ENCODE peak calls at places on chromosomes 2 and 18, in ten cellular contexts. E is naive thymus-derived CD4-positive, alpha-beta T cell; J is dermis blood vessel endothelial cell; R is GM04503; W is ELR; O is GM20000; L is psoas muscle; P is heart right ventricle; T is neural progenitor cell; X is hippocampal formation. B is an unnamed sample.

GRCh38 chr2:111618577-111618930 is 265.4 kb downstream of the ANAPC1 start:
- DNase-seq in L (peak), O (no peak), X (no peak), T (no peak), J (no peak), W (no peak), P (peak), E (no peak), R (peak), B (peak)

GRCh38 chr2:215059724-215060123 is 78.7 kb downstream of the ABCA12 start:
- DNase-seq in O (no peak), X (no peak), L (no peak), P (no peak), T (no peak), W (peak), E (no peak), J (no peak), R (no peak), B (no peak)

GRCh38 chr2:200171761-200172482 is 134.6 kb upstream of the SPATS2L start:
- DNase-seq in T (no peak), X (no peak), W (peak), R (no peak), P (no peak), E (no peak), J (no peak), O (no peak), L (no peak), B (no peak)

GRCh38 chr2:42052702-42053481 is 5.1 kb downstream of the PKDCC start:
- DNase-seq in L (no peak), J (no peak), X (no peak), P (peak), R (no peak), E (no peak), O (no peak), T (no peak), W (no peak), B (no peak)

GRCh38 chr2:72837171-72837570 is 11.3 kb upstream of the EXOC6B start:
- DNase-seq in T (no peak), L (no peak), E (no peak), R (no peak), J (no peak), X (no peak), P (no peak), W (peak), O (no peak), B (no peak)

GRCh38 chr2:102155703-102156515 is 13.4 kb downstream of the IL1R1 start:
- DNase-seq in W (no peak), T (no peak), R (peak), E (no peak), X (no peak), O (no peak), J (no peak), P (no peak), L (no peak), B (no peak)

GRCh38 chr18:76412010-76412817 is 82.8 kb downstream of the ZNF516 start:
- DNase-seq in T (no peak), E (no peak), L (no peak), X (no peak), P (no peak), W (peak), R (no peak), O (no peak), J (peak), B (no peak)

GRCh38 chr2:135096665-135097446 is 44.8 kb downstream of the RAB3GAP1 start:
- DNase-seq in W (peak), J (no peak), E (no peak), X (no peak), P (no peak), L (no peak), R (no peak), O (no peak), T (no peak), B (no peak)

GRCh38 chr2:149192425-149192824 is 138.0 kb upstream of the LYPD6 start:
- DNase-seq in T (no peak), W (no peak), X (no peak), E (no peak), O (no peak), L (no peak), R (peak), J (no peak), P (no peak), B (no peak)

GRCh38 chr2:41544709-41545108 is 503.1 kb upstream of the PKDCC start:
- DNase-seq in W (no peak), L (no peak), J (no peak), R (no peak), E (no peak), P (no peak), O (no peak), X (no peak), T (no peak), B (no peak)

GRCh38 chr2:40348665-40349064 is 103.2 kb downstream of the SLC8A1 start:
- DNase-seq in T (no peak), P (no peak), R (peak), E (no peak), O (no peak), J (no peak), W (peak), X (no peak), L (no peak), B (no peak)

GRCh38 chr2:134228493-134228903 is 25.4 kb upstream of the MGAT5 start:
- DNase-seq in O (no peak), X (no peak), J (peak), L (no peak), E (no peak), R (no peak), T (no peak), P (no peak), W (peak), B (no peak)

GRCh38 chr2:215967590-215968373 is 45.6 kb downstream of the MREG start:
- DNase-seq in X (no peak), W (peak), J (no peak), O (no peak), L (no peak), T (no peak), E (no peak), R (no peak), P (no peak), B (no peak)

GRCh38 chr2:240759454-240759853 is 60.6 kb downstream of the KIF1A start:
- DNase-seq in E (no peak), O (peak), J (no peak), L (no peak), W (peak), P (no peak), R (no peak), T (no peak), X (no peak), B (no peak)

GRCh38 chr18:45670281-45670962 is 53.6 kb upstream of the SLC14A1 start:
- DNase-seq in T (no peak), J (peak), E (peak), O (peak), R (peak), W (peak), L (peak), X (no peak), P (no peak), B (peak)

GRCh38 chr2:192190474-192190873 is 4.3 kb downstream of the TMEFF2 start:
- DNase-seq in R (no peak), J (peak), P (no peak), E (no peak), W (peak), X (peak), O (peak), L (no peak), T (no peak), B (peak)

GRCh38 chr2:72718906-72719305 is 106.9 kb downstream of the EXOC6B start:
- DNase-seq in X (no peak), R (no peak), W (no peak), L (no peak), E (no peak), O (no peak), J (no peak), T (no peak), P (no peak), B (peak)

GRCh38 chr2:105478670-105479069 is 79.8 kb upstream of the FHL2 start:
- DNase-seq in E (no peak), W (no peak), P (no peak), O (no peak), L (no peak), X (no peak), J (no peak), T (no peak), R (no peak), B (no peak)

GRCh38 chr2:202249864-202250263 is 11.5 kb upstream of the SUMO1 start:
- DNase-seq in O (no peak), T (peak), P (no peak), W (peak), J (no peak), R (no peak), E (no peak), X (no peak), L (no peak), B (no peak)

GRCh38 chr2:41782306-41783158 is 265.3 kb upstream of the PKDCC start:
- DNase-seq in W (peak), P (no peak), X (peak), J (peak), R (no peak), L (no peak), T (peak), E (peak), O (peak), B (peak)

GRCh38 chr2:138030459-138030858 is 66.2 kb downstream of the HNMT start:
- DNase-seq in X (no peak), W (peak), T (no peak), O (peak), P (no peak), L (no peak), J (no peak), E (no peak), R (no peak), B (no peak)

B was measured in endothelial cell of umbilical vein.